ENCODE peak calls at places on chromosomes 4 and X, in seven cellular contexts. V, J, U, I, L, C and B are unnamed samples. For H3K27me3 and H3K36me3, the result is how much of the 10 kb centered on the place peaks cover.

GRCh38 chr4:182286035-182286434 is 42.8 kb downstream of the TENM3 start:
- DNase-seq in J (peak), V (no peak), L (no peak), C (no peak), U (peak), I (no peak), B (no peak)

GRCh38 chr4:94140998-94141397 is 66.7 kb upstream of the SMARCAD1 start:
- DNase-seq in J (no peak), L (no peak), C (no peak), U (no peak), V (no peak), I (no peak), B (no peak)

GRCh38 chr4:153522800-153523089 is 56.6 kb downstream of the TMEM131L start:
- DNase-seq in V (no peak), U (no peak), J (no peak), I (no peak), C (no peak), L (no peak), B (no peak)

GRCh38 chr4:92641409-92641808 is 337.6 kb downstream of the GRID2 start:
- DNase-seq in U (no peak), C (no peak), V (no peak), L (no peak), J (no peak), I (no peak), B (no peak)

GRCh38 chr4:7779194-7779768 is 160.4 kb downstream of the AFAP1 start:
- DNase-seq in V (no peak), C (no peak), L (peak), J (no peak), I (peak), U (peak), B (no peak)

GRCh38 chr4:80412322-80412721 is 76.8 kb downstream of the CFAP299 start:
- DNase-seq in I (peak), U (no peak), L (no peak), C (no peak), V (no peak), J (no peak), B (no peak)

GRCh38 chr4:178148106-178148505 is 705.9 kb upstream of the AGA start:
- DNase-seq in U (no peak), L (no peak), V (peak), C (no peak), J (no peak), I (no peak), B (no peak)

GRCh38 chrX:16119353-16120220 is 3.8 kb upstream of the GRPR start:
- DNase-seq in J (no peak), V (no peak), I (no peak), U (no peak), L (no peak), C (no peak), B (no peak)

GRCh38 chrX:149493567-149494562 is 11.2 kb downstream of the IDS start:
- DNase-seq in U (no peak), C (peak), V (peak), J (no peak), L (no peak), I (peak), B (no peak)

GRCh38 chrX:119410027-119410819 is 11.1 kb downstream of the SLC25A43 start:
- DNase-seq in C (no peak), V (peak), L (peak), I (peak), J (no peak), U (peak), B (peak)

GRCh38 chrX:147962476-147962875 is 18.7 kb upstream of the FMR1NB start:
- DNase-seq in J (no peak), L (no peak), U (peak), I (no peak), V (no peak), C (no peak), B (no peak)

GRCh38 chr4:141455651-141456050 is 180.7 kb upstream of the IL15 start:
- DNase-seq in I (peak), U (peak), L (no peak), V (no peak), J (no peak), C (no peak), B (peak)

GRCh38 chr4:102541708-102542107 is 40.5 kb downstream of the NFKB1 start:
- DNase-seq in L (no peak), I (no peak), V (peak), C (no peak), U (no peak), J (no peak), B (no peak)

GRCh38 chr4:141119071-141119470 is 14.2 kb downstream of the RNF150 start:
- DNase-seq in V (no peak), J (no peak), U (peak), L (no peak), C (no peak), I (no peak), B (no peak)

GRCh38 chr4:14387647-14388046 is 614.6 kb upstream of the CPEB2 start:
- DNase-seq in L (no peak), V (no peak), U (no peak), C (no peak), I (no peak), J (no peak), B (no peak)

GRCh38 chrX:20374866-20375530 is 108.3 kb upstream of the RPS6KA3 start:
- DNase-seq in I (peak), C (no peak), U (no peak), J (no peak), L (no peak), V (peak), B (no peak)

GRCh38 chr4:100206850-100207249 is 16.6 kb upstream of the DDIT4L start:
- DNase-seq in L (no peak), V (no peak), C (no peak), U (no peak), I (no peak), J (no peak), B (no peak)

GRCh38 chr4:104795264-104795934 is 300.7 kb upstream of the CXXC4 start:
- DNase-seq in J (no peak), V (no peak), U (no peak), I (no peak), L (no peak), C (no peak), B (peak)
- H3K4me3 ChIP-seq in J (no peak), V (no peak), U (no peak), I (no peak), L (no peak), C (no peak), B (no peak)

GRCh38 chrX:13499736-13500135 is 69.7 kb upstream of the EGFL6 start:
- DNase-seq in J (no peak), I (no peak), C (no peak), U (no peak), V (no peak), L (no peak), B (no peak)
- H3K27me3 ChIP-seq in J (under half), I (under half), C (under half), U (under half), V (under half), L (under half), B (under half)

GRCh38 chr4:10320130-10320529 is 137.1 kb downstream of the ZNF518B start:
- DNase-seq in J (no peak), I (no peak), L (no peak), V (no peak), C (no peak), U (no peak), B (no peak)

GRCh38 chr4:10321931-10322330 is 135.3 kb downstream of the ZNF518B start:
- DNase-seq in J (no peak), V (no peak), C (no peak), L (no peak), I (no peak), U (no peak), B (no peak)

DNA sequence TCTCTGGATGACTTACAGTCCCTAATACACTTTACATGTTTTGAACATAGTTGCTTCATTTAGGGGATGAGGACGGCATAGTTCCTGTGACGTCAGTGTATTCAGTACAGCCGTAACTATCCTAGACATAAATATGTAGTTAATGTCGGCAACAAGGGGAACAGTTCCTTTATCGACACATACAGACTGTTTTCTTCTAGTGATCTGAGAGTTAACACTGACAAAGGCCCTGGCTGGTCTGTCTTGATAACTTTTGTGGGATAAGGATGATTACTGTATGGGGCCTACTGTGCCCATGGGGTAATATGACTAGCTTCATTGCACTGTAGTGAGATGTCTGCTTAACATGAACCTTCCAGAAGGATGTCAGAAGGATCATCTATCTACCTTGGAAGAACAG is 131.2 kb downstream of the ZNF518B start:
- DNase-seq in U (no peak), C (no peak), I (no peak), L (no peak), J (no peak), V (no peak), B (no peak)
- H3K36me3 ChIP-seq in U (under half), C (under half), I (under half), L (under half), J (under half), V (under half), B (under half)

DNA sequence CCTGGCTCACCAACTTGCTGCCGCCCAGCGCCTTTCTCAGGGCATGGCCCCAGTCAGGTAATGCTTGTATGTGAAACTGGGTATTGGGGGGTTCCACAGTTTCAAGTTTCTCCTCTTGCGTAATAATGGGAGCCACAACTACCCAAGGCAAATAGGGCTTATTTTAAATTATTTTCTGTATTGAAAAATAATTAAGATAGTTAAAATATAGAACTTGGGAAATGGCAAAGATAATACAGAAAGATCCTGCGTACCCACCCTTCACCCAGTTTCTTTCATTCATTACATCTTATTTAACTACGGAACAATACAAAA is 287 bp upstream of the QRFPR start:
- DNase-seq in J (no peak), L (no peak), U (no peak), C (no peak), I (no peak), V (no peak), B (no peak)
- H3K4me3 ChIP-seq in J (peak), L (no peak), U (peak), C (peak), I (peak), V (no peak), B (peak)

GRCh38 chr4:3716034-3716875 is 49.9 kb upstream of the ADRA2C start:
- DNase-seq in I (no peak), L (no peak), C (no peak), V (no peak), U (no peak), J (no peak), B (no peak)
- H3K27me3 ChIP-seq in I (under half), L (under half), C (under half), V (under half), U (under half), J (under half), B (under half)

DNA sequence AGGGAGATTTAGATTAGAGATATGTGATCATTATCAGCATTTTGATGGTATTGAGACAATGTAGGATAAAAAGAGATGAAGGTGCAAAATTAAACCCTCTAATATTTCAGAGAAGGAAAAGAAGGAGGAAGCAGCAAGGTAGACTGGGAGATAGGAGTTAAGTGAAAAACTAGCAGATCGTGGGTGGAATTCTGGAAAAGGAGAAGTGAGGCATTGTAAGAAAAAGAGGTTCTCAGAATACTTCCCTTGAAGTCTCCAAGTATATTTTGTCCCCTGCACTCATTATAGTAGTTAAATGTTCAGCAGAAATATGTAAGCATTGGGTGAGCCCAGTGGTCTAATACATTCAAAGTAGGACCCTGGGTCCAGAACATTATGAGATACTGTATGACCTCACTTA is 30.3 kb downstream of the COPS4 start:
- DNase-seq in J (no peak), U (no peak), L (no peak), I (no peak), V (no peak), C (no peak), B (no peak)
- H3K36me3 ChIP-seq in J (under half), U (under half), L (under half), I (half or more), V (under half), C (under half), B (under half)

GRCh38 chrX:30610050-30610449 is 32.5 kb upstream of the TASL start:
- DNase-seq in U (no peak), C (no peak), V (no peak), L (no peak), I (peak), J (no peak), B (no peak)
- H3K4me3 ChIP-seq in U (no peak), C (no peak), V (no peak), L (no peak), I (no peak), J (no peak), B (no peak)

GRCh38 chrX:132665676-132666075 is 176.8 kb upstream of the MBNL3 start:
- DNase-seq in J (no peak), L (no peak), I (no peak), V (no peak), C (no peak), U (no peak), B (no peak)
- H3K27me3 ChIP-seq in J (under half), L (under half), I (under half), V (under half), C (under half), U (under half), B (under half)